ENCODE peak calls at places on chromosomes 1 and 21, in six cellular contexts. R, E, D, G, K and F are unnamed samples.

GRCh38 chr21:38806942-38807284 is 1.2 kb downstream of the ETS2 start:
- DNase-seq in K (no peak), R (no peak), D (no peak), G (peak; percentile 49), E (no peak), F (peak; percentile 49)

GRCh38 chr21:43361127-43361492 is 65.8 kb downstream of the SIK1 start:
- DNase-seq in K (no peak), E (no peak), R (no peak), G (peak; percentile 63), D (no peak), F (peak; percentile 61)

GRCh38 chr1:173420330-173420806 is 56.8 kb upstream of the PRDX6 start:
- DNase-seq in G (peak; percentile 83), R (peak; percentile 59), D (no peak), K (peak; percentile 78), E (peak; percentile 31), F (peak; percentile 55)

GRCh38 chr1:37574834-37575479 is 18.2 kb downstream of the DNALI1 start:
- DNase-seq in K (no peak), E (no peak), G (peak; percentile 91), R (no peak), D (no peak), F (no peak)

GRCh38 chr1:201430790-201431189 is 9.3 kb upstream of the TNNI1 start:
- DNase-seq in K (no peak), G (no peak), D (no peak), E (no peak), R (no peak), F (peak; percentile 65)

GRCh38 chr1:65412256-65412983 is 8.0 kb upstream of the LEPR start:
- DNase-seq in K (peak; percentile 57), G (no peak), R (no peak), D (no peak), E (no peak), F (no peak)

GRCh38 chr21:31877558-31877957 is 4.7 kb downstream of the HUNK start:
- DNase-seq in G (no peak), D (no peak), R (no peak), E (no peak), K (no peak), F (no peak)

GRCh38 chr1:8133190-8133589 is 107.1 kb upstream of the ERRFI1 start:
- DNase-seq in D (no peak), K (no peak), G (no peak), R (no peak), E (no peak), F (no peak)

GRCh38 chr1:2471159-2471471 is 5.0 kb upstream of the PLCH2 start:
- DNase-seq in E (no peak), G (no peak), K (no peak), D (no peak), R (no peak), F (no peak)

GRCh38 chr1:44807364-44808062 is 362 bp upstream of the DYNLT4 start:
- DNase-seq in R (peak; percentile 77), K (peak; percentile 86), G (peak; percentile 99), E (peak; percentile 90), D (peak; percentile 65), F (peak; percentile 60)

GRCh38 chr1:100835866-100836842 is 58.5 kb downstream of the EXTL2 start:
- DNase-seq in G (peak; percentile 18), K (no peak), R (no peak), D (no peak), E (no peak), F (no peak)

GRCh38 chr1:82064701-82065100 is 264.0 kb downstream of the ADGRL2 start:
- DNase-seq in D (no peak), R (no peak), K (no peak), G (no peak), E (no peak), F (no peak)

GRCh38 chr1:92329356-92330129 is 30.7 kb downstream of the RPAP2 start:
- DNase-seq in D (no peak), G (peak; percentile 67), R (no peak), E (no peak), K (no peak), F (no peak)

GRCh38 chr1:9320520-9321479 is 28.1 kb downstream of the SPSB1 start:
- DNase-seq in D (no peak), G (peak; percentile 79), K (no peak), R (no peak), E (no peak), F (no peak)

DNA sequence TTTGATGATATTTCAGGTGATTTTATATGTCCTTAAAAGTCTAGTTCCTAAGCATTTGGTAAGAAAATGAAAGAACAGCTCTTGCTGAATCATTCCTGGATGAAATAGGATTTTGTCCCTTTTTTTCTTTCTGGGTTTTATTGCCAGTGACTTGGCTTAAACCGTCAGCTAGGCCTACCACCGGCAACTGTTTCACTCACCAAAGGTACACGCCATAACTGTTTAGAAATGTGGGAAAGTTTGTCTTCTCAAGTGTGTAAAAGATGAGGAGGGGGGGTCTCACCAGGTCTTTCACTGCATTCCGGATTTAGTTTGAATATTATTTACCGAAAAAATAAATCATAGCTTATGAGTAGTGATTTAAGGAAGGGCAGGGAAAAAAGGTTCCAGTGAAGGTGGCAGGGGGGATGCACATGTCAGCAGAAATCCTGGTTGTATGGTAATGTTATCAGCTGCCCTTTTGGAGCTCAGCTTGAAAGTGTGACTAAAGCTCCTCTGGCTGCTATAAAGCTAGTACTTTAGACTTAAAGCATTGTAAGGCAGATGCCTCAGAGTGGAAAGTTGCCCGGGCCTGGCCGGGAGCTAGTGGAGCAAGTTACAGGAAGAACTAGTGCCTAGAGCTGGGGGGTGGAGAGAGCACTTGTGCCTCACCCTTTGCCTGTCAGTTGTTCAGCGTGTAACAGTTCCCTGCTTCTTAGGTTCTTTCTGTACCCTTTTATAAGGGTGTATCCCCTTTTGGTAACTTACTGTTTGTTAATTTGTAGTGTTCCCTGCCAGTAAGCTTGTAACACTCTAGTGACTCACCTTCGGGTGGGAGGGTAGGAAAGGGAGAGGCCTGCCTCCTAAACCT is 3.1 kb downstream of the ATP1A1 start:
- DNase-seq in G (peak; percentile 68), R (peak; percentile 49), E (no peak), K (no peak), D (no peak), F (no peak)
- TF ChIP-seq USF2 in G (no peak), R (no peak), E (no peak), K (no peak), D (no peak), F (no peak)

GRCh38 chr1:206847946-206848345 is 17.5 kb upstream of the IL20 start:
- DNase-seq in K (no peak), G (no peak), R (no peak), E (no peak), D (no peak), F (no peak)
- TF ChIP-seq USF2 in K (no peak), G (no peak), R (no peak), E (no peak), D (no peak), F (no peak)

DNA sequence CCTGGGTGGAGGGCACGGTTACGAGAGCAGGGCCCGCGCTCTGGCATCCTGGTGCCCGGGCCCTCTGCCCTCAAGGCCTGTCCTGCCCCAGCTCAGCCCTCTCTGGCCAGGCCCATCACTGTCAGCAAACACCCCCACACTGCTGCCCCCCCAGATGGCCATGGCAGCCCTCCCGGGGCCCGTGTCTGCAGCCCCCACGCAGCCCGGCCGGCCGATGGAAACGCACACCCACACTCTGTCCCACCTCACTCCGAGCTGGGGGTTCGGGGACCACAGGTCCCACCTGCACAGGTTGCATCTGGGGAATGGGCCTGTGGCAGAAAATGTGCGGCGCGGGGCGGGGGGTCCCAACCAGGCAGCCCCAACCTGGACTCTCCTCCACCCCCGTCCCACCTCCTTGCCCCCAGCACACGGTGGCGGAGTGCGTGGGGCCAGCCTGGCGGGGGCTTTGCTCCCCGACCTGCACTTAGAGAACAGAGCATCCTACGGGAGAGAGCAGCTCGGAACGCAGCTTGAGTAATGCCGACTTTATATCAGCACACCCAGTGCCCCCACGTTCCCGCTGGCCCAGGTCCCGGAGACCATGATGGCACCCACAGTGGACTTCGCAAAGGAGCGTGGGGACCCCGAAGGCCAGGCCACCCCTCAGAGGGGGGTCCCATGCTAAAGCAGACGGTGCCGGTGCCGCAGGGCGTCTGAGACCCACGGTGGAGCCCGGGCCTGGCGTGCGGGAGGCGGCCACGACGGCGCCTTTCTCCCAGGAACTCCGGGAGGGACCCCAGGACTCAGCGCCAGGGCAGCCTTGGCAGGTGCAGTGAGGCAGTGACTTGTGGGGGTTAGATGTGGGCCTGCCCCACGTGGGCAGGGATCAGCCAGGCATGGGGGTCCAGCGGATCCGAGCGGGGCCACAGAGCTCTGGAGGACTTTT is 7.5 kb upstream of the RNF223 start:
- DNase-seq in E (no peak), G (no peak), R (no peak), K (no peak), D (no peak), F (peak; percentile 21)
- TF ChIP-seq USF2 in E (no peak), G (no peak), R (no peak), K (no peak), D (no peak), F (no peak)

GRCh38 chr1:112870887-112871646 is 84.9 kb downstream of the SLC16A1 start:
- DNase-seq in E (no peak), G (no peak), D (no peak), K (no peak), R (no peak), F (no peak)
- TF ChIP-seq USF2 in E (no peak), G (no peak), D (no peak), K (no peak), R (no peak), F (no peak)

DNA sequence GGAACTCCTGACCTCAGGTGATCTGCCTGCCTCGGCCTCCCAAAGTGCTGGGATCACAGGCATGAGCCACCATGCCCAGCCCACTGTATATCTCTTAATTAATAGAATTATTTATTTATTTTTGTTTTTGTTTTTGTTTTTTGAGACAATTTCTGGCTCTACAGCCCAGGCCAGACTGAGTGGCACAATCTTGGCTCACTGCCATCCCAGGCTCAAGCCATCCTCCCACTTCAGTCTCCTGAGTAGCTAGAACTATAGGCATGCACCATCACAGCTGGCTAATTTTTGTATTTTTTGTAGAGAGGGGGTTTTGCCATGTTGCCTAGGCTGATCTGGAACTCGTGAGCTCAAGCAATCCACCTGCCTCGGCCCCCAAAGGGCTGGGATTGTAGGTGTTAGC is 15.7 kb upstream of the WDTC1 start:
- DNase-seq in D (no peak), G (no peak), K (no peak), E (no peak), R (no peak), F (no peak)
- TF ChIP-seq USF2 in D (no peak), G (no peak), K (no peak), E (no peak), R (no peak), F (no peak)

DNA sequence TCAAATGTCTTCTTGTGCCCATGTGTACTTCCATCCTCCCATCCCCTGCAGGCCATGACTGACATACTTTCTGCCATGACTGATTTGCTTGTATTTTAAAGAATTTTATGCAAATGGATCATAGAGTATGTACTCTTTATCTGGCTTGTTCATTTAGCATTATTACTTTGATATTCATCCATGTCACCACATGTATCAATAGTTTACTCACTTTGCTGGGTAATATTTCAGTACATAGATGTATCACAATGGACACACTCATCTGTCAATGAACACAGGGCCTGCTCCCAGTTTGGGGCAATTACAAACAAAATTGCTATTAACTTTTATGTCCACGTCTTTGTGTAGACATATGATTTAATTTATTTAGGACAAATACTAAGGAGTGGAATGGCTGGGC is 259.1 kb downstream of the SDCCAG8 start:
- DNase-seq in K (no peak), R (no peak), G (no peak), E (no peak), D (no peak), F (no peak)
- TF ChIP-seq USF2 in K (no peak), R (no peak), G (no peak), E (no peak), D (no peak), F (no peak)

DNA sequence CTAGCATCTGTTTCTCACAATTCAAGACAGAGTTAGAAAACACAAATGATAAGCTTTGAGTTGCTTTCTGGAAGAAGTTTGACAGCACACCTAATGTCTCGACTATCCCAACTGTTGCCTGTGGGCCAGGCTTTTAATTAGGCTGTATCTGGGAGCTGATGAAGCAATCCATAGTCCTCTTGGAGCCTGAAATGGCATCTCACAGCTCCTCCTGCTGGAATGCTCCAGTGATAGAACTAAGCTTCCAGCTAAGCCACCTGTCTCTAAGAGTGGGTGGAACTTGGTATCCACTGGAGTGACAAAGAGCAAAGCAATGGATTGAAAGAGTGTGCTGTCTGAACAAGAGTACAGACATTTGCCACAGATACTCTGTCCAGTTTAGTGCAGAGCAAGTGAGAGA is 605.3 kb upstream of the NR5A2 start:
- DNase-seq in D (no peak), K (no peak), E (no peak), G (peak; percentile 55), R (peak; percentile 44), F (peak; percentile 1)
- TF ChIP-seq USF2 in D (no peak), K (no peak), E (no peak), G (no peak), R (no peak), F (no peak)